ENCODE peak calls at places on chromosomes 12 and 14, in four cellular contexts. One of them, this sample, is unnamed.

GRCh38 chr12:5043589-5044419 is at the start of gene KCNA5:
- DNase-seq in mesendoderm: peak
- DNase-seq in neuronal stem cell: peak
- DNase-seq in IMR-90: no peak
- DNase-seq in this sample: no peak

GRCh38 chr14:22791302-22791701 is 23.9 kb downstream of the SLC7A7 start:
- DNase-seq in mesendoderm: no peak
- DNase-seq in neuronal stem cell: no peak
- DNase-seq in IMR-90: peak
- DNase-seq in this sample: peak

GRCh38 chr14:90301580-90302181 is 30.1 kb downstream of the NRDE2 start:
- DNase-seq in mesendoderm: peak
- DNase-seq in neuronal stem cell: no peak
- DNase-seq in IMR-90: peak
- DNase-seq in this sample: peak

GRCh38 chr12:76820888-76821482 is 57.1 kb downstream of the ZDHHC17 start:
- DNase-seq in mesendoderm: peak
- DNase-seq in neuronal stem cell: peak
- DNase-seq in IMR-90: peak
- DNase-seq in this sample: peak

GRCh38 chr12:77384941-77385340 is 319.6 kb upstream of the E2F7 start:
- DNase-seq in mesendoderm: no peak
- DNase-seq in neuronal stem cell: no peak
- DNase-seq in IMR-90: no peak
- DNase-seq in this sample: no peak

GRCh38 chr12:85424581-85425348 is 144.7 kb downstream of the ALX1 start:
- DNase-seq in mesendoderm: peak
- DNase-seq in neuronal stem cell: no peak
- DNase-seq in IMR-90: peak
- DNase-seq in this sample: peak

GRCh38 chr14:91402278-91403068 is 15.1 kb downstream of the CCDC88C start:
- DNase-seq in mesendoderm: no peak
- DNase-seq in neuronal stem cell: no peak
- DNase-seq in IMR-90: no peak
- DNase-seq in this sample: no peak

GRCh38 chr12:48925218-48925871 is at the start of gene FKBP11:
- DNase-seq in mesendoderm: peak
- DNase-seq in neuronal stem cell: no peak
- DNase-seq in IMR-90: peak
- DNase-seq in this sample: peak

GRCh38 chr14:70631948-70632347 is 9.8 kb upstream of the TTC9 start:
- DNase-seq in mesendoderm: no peak
- DNase-seq in neuronal stem cell: no peak
- DNase-seq in IMR-90: no peak
- DNase-seq in this sample: no peak

GRCh38 chr14:73221945-73222344 is 15.4 kb upstream of the PAPLN start:
- DNase-seq in mesendoderm: no peak
- DNase-seq in neuronal stem cell: no peak
- DNase-seq in IMR-90: peak
- DNase-seq in this sample: peak

GRCh38 chr14:49218436-49219092 is 367.6 kb downstream of the RPS29 start:
- DNase-seq in mesendoderm: peak
- DNase-seq in neuronal stem cell: no peak
- DNase-seq in IMR-90: no peak
- DNase-seq in this sample: peak

GRCh38 chr14:95250126-95250824 is 69.4 kb downstream of the CLMN start:
- DNase-seq in mesendoderm: no peak
- DNase-seq in neuronal stem cell: no peak
- DNase-seq in IMR-90: no peak
- DNase-seq in this sample: no peak

GRCh38 chr14:50955373-50956043 is 11.2 kb upstream of the PYGL start:
- DNase-seq in mesendoderm: peak
- DNase-seq in neuronal stem cell: no peak
- DNase-seq in IMR-90: peak
- DNase-seq in this sample: peak

GRCh38 chr12:47184813-47185212 is 105.1 kb upstream of the AMIGO2 start:
- DNase-seq in mesendoderm: no peak
- DNase-seq in neuronal stem cell: no peak
- DNase-seq in IMR-90: no peak
- DNase-seq in this sample: no peak

GRCh38 chr14:100629696-100630095 is 42.5 kb upstream of the BEGAIN start:
- DNase-seq in mesendoderm: no peak
- DNase-seq in neuronal stem cell: no peak
- DNase-seq in IMR-90: no peak
- DNase-seq in this sample: no peak

GRCh38 chr14:101858791-101859537 is 97.5 kb downstream of the PPP2R5C start:
- DNase-seq in mesendoderm: no peak
- DNase-seq in neuronal stem cell: no peak
- DNase-seq in IMR-90: no peak
- DNase-seq in this sample: no peak

GRCh38 chr12:53239643-53240258 is 7.7 kb upstream of the RARG start:
- DNase-seq in mesendoderm: no peak
- DNase-seq in neuronal stem cell: no peak
- DNase-seq in IMR-90: no peak
- DNase-seq in this sample: no peak
- H2BK15ac ChIP-seq in mesendoderm: no peak
- H2BK15ac ChIP-seq in neuronal stem cell: no peak
- H2BK15ac ChIP-seq in IMR-90: no peak
- H2BK15ac ChIP-seq in this sample: no peak

GRCh38 chr12:6852651-6853354 is 853 bp downstream of the USP5 start:
- DNase-seq in mesendoderm: peak
- DNase-seq in neuronal stem cell: no peak
- DNase-seq in IMR-90: peak
- DNase-seq in this sample: peak
- H2BK5ac ChIP-seq in mesendoderm: peak
- H2BK5ac ChIP-seq in neuronal stem cell: no peak
- H2BK5ac ChIP-seq in IMR-90: peak
- H2BK5ac ChIP-seq in this sample: no peak

GRCh38 chr12:25404955-25405354 is 148.1 kb downstream of the LMNTD1 start:
- DNase-seq in mesendoderm: peak
- DNase-seq in neuronal stem cell: no peak
- DNase-seq in IMR-90: no peak
- DNase-seq in this sample: no peak
- H2BK15ac ChIP-seq in mesendoderm: no peak
- H2BK15ac ChIP-seq in neuronal stem cell: no peak
- H2BK15ac ChIP-seq in IMR-90: no peak
- H2BK15ac ChIP-seq in this sample: no peak

GRCh38 chr12:98058838-98059237 is 456.6 kb upstream of the TMPO start:
- DNase-seq in mesendoderm: no peak
- DNase-seq in neuronal stem cell: peak
- DNase-seq in IMR-90: no peak
- DNase-seq in this sample: no peak

GRCh38 chr12:98057701-98058100 is 457.7 kb upstream of the TMPO start:
- DNase-seq in mesendoderm: no peak
- DNase-seq in neuronal stem cell: no peak
- DNase-seq in IMR-90: no peak
- DNase-seq in this sample: no peak

GRCh38 chr12:98062464-98063245 is 452.7 kb upstream of the TMPO start:
- DNase-seq in mesendoderm: peak
- DNase-seq in neuronal stem cell: no peak
- DNase-seq in IMR-90: no peak
- DNase-seq in this sample: no peak

GRCh38 chr12:98060421-98060820 is 455.0 kb upstream of the TMPO start:
- DNase-seq in mesendoderm: no peak
- DNase-seq in neuronal stem cell: no peak
- DNase-seq in IMR-90: no peak
- DNase-seq in this sample: no peak

GRCh38 chr12:98059659-98060343 is 455.6 kb upstream of the TMPO start:
- DNase-seq in mesendoderm: no peak
- DNase-seq in neuronal stem cell: no peak
- DNase-seq in IMR-90: no peak
- DNase-seq in this sample: no peak
- H2BK5ac ChIP-seq in mesendoderm: no peak
- H2BK5ac ChIP-seq in neuronal stem cell: no peak
- H2BK5ac ChIP-seq in IMR-90: no peak
- H2BK5ac ChIP-seq in this sample: no peak

GRCh38 chr12:6373022-6373787 is 2.2 kb downstream of the SCNN1A start:
- DNase-seq in mesendoderm: no peak
- DNase-seq in neuronal stem cell: no peak
- DNase-seq in IMR-90: no peak
- DNase-seq in this sample: no peak

GRCh38 chr12:6372403-6373003 is 2.9 kb downstream of the SCNN1A start:
- DNase-seq in mesendoderm: peak
- DNase-seq in neuronal stem cell: no peak
- DNase-seq in IMR-90: peak
- DNase-seq in this sample: peak

GRCh38 chr12:6374781-6375150 is 597 bp downstream of the SCNN1A start:
- DNase-seq in mesendoderm: no peak
- DNase-seq in neuronal stem cell: no peak
- DNase-seq in IMR-90: no peak
- DNase-seq in this sample: no peak

GRCh38 chr12:6375269-6376078 is at the start of gene SCNN1A:
- DNase-seq in mesendoderm: peak
- DNase-seq in neuronal stem cell: no peak
- DNase-seq in IMR-90: no peak
- DNase-seq in this sample: no peak

GRCh38 chr12:6374028-6374780 is 1.2 kb downstream of the SCNN1A start:
- DNase-seq in mesendoderm: peak
- DNase-seq in neuronal stem cell: no peak
- DNase-seq in IMR-90: no peak
- DNase-seq in this sample: no peak
- H2BK15ac ChIP-seq in mesendoderm: no peak
- H2BK15ac ChIP-seq in neuronal stem cell: peak
- H2BK15ac ChIP-seq in IMR-90: no peak
- H2BK15ac ChIP-seq in this sample: peak

GRCh38 chr14:20801726-20802125 is 918 bp downstream of the RNASE1 start:
- DNase-seq in mesendoderm: no peak
- DNase-seq in neuronal stem cell: no peak
- DNase-seq in IMR-90: no peak
- DNase-seq in this sample: no peak
- H2BK5ac ChIP-seq in mesendoderm: no peak
- H2BK5ac ChIP-seq in neuronal stem cell: no peak
- H2BK5ac ChIP-seq in IMR-90: no peak
- H2BK5ac ChIP-seq in this sample: no peak

This sample was measured in mesenchymal stem cell.